ENCODE peak calls at places on chromosomes 16 and 17, in four cellular contexts. A is cardiac muscle cell, P is activated gamma-delta T cell, O is pulmonary artery endothelial cell. R is an unnamed sample.

GRCh38 chr17:72602517-72603345 is 481.9 kb downstream of the SOX9 start:
- DNase-seq in P (no peak), A (peak; percentile 58), O (no peak), R (no peak)

GRCh38 chr17:67312265-67312664 is 54.1 kb downstream of the PSMD12 start:
- DNase-seq in O (peak; percentile 22), P (no peak), A (no peak), R (no peak)

GRCh38 chr17:55478971-55479370 is 32.3 kb downstream of the SMIM36 start:
- DNase-seq in P (no peak), A (no peak), O (no peak), R (no peak)

GRCh38 chr16:24045641-24046040 is 209.9 kb downstream of the PRKCB start:
- DNase-seq in P (no peak), A (no peak), O (no peak), R (peak; percentile 4)

GRCh38 chr17:33342025-33342424 is 48.9 kb upstream of the ASIC2 start:
- DNase-seq in P (no peak), O (no peak), A (no peak), R (no peak)

GRCh38 chr16:16075463-16076399 is 126.3 kb downstream of the ABCC1 start:
- DNase-seq in O (no peak), A (peak; percentile 43), P (no peak), R (no peak)

GRCh38 chr17:81859906-81860755 is at the start of gene P4HB:
- DNase-seq in A (peak; percentile 14), O (no peak), P (peak; percentile 97), R (no peak)

GRCh38 chr17:59406808-59407381 is 75.4 kb downstream of the YPEL2 start:
- DNase-seq in P (no peak), A (peak; percentile 60), O (no peak), R (peak; percentile 82)

GRCh38 chr17:66691644-66692500 is 143.0 kb upstream of the CACNG5 start:
- DNase-seq in A (peak; percentile 59), P (no peak), O (peak; percentile 75), R (no peak)

GRCh38 chr17:1560582-1561170 is 1.9 kb downstream of the PITPNA start:
- DNase-seq in O (no peak), P (no peak), A (no peak), R (no peak)

GRCh38 chr16:9447195-9447551 is 355.7 kb downstream of the HAPSTR1 start:
- DNase-seq in P (no peak), O (no peak), A (no peak), R (no peak)

GRCh38 chr16:86925067-86925791 is 346.9 kb downstream of the FOXL1 start:
- DNase-seq in A (peak; percentile 84), P (no peak), O (no peak), R (no peak)

GRCh38 chr16:74896389-74897370 is 88.2 kb downstream of the WDR59 start:
- DNase-seq in A (peak; percentile 30), O (peak; percentile 3), P (no peak), R (no peak)

GRCh38 chr17:62064791-62065563 is at the start of gene MED13:
- DNase-seq in A (peak; percentile 44), O (no peak), P (peak; percentile 58), R (peak; percentile 13)

GRCh38 chr17:56891751-56892150 is 22.1 kb downstream of the TRIM25 start:
- DNase-seq in P (peak; percentile 22), A (peak; percentile 26), O (no peak), R (no peak)

GRCh38 chr17:75624714-75625345 is 8.4 kb upstream of the SMIM5 start:
- DNase-seq in P (no peak), A (no peak), O (no peak), R (no peak)

GRCh38 chr17:81021531-81022370 is 13.2 kb upstream of the BAIAP2 start:
- DNase-seq in O (no peak), P (no peak), A (no peak), R (no peak)

R was measured in NCI-H1105 treated with DMSO at 0.1 percent for 48 hours.